ENCODE peak calls at places on chromosomes 3 and 15, in seven cellular contexts. I is GM12891, A is esophagus muscularis mucosa, U is transverse colon, P is suprapubic skin, J is breast epithelium, E is HCT116. W is an unnamed sample.

GRCh38 chr3:155010416-155010815 is 69.7 kb upstream of the MME start:
- DNase-seq in E (no peak), U (no peak), P (no peak), I (no peak), A (no peak), J (no peak), W (no peak)

GRCh38 chr3:194231840-194232832 is 96.2 kb downstream of the HES1 start:
- DNase-seq in I (no peak), U (no peak), A (no peak), P (no peak), J (peak), E (no peak), W (no peak)

GRCh38 chr3:111846717-111847116 is 12.3 kb upstream of the PHLDB2 start:
- DNase-seq in I (no peak), E (no peak), P (no peak), U (no peak), A (no peak), J (no peak), W (no peak)

GRCh38 chr15:99928429-99928981 is 195.3 kb upstream of the LYSMD4 start:
- DNase-seq in I (peak), E (peak), J (peak), A (peak), U (peak), P (peak), W (peak)

GRCh38 chr15:84736375-84736774 is 12.0 kb upstream of the ZNF592 start:
- DNase-seq in A (no peak), P (peak), U (peak), E (no peak), I (no peak), J (no peak), W (no peak)

GRCh38 chr15:41958002-41958420 is 14.3 kb downstream of the EHD4 start:
- DNase-seq in J (no peak), U (no peak), I (no peak), A (no peak), P (no peak), E (no peak), W (no peak)

GRCh38 chr3:139213936-139214335 is 129.9 kb upstream of the MRPS22 start:
- DNase-seq in P (no peak), A (peak), J (no peak), I (no peak), U (no peak), E (no peak), W (no peak)

GRCh38 chr3:71047616-71048531 is 535.7 kb downstream of the FOXP1 start:
- DNase-seq in J (no peak), P (no peak), I (no peak), U (no peak), A (peak), E (no peak), W (no peak)

GRCh38 chr15:73403171-73403570 is 34.4 kb upstream of the HCN4 start:
- DNase-seq in U (no peak), E (no peak), J (no peak), A (no peak), P (no peak), I (no peak), W (no peak)

GRCh38 chr15:63466378-63467192 is 37.8 kb upstream of the USP3 start:
- DNase-seq in U (no peak), E (peak), J (no peak), A (no peak), I (peak), P (no peak), W (peak)

GRCh38 chr3:162141232-162141631 is 644.6 kb downstream of the OTOL1 start:
- DNase-seq in U (no peak), J (no peak), I (no peak), E (no peak), P (no peak), A (no peak), W (no peak)

GRCh38 chr3:41159581-41160189 is 39.6 kb upstream of the CTNNB1 start:
- DNase-seq in P (no peak), I (no peak), E (peak), A (no peak), U (peak), J (no peak), W (no peak)

GRCh38 chr3:25097023-25097422 is 331.0 kb upstream of the RARB start:
- DNase-seq in J (no peak), U (no peak), I (no peak), A (no peak), E (no peak), P (no peak), W (no peak)

GRCh38 chr3:60703956-60704736 is 547.1 kb downstream of the FHIT start:
- DNase-seq in A (no peak), J (no peak), U (no peak), I (no peak), E (no peak), P (no peak), W (no peak)

GRCh38 chr3:8624612-8625011 is 20.0 kb downstream of the SSUH2 start:
- DNase-seq in U (no peak), A (no peak), P (peak), E (no peak), J (no peak), I (no peak), W (no peak)

GRCh38 chr15:83276661-83277060 is 7.8 kb downstream of the BNC1 start:
- DNase-seq in A (peak), J (no peak), E (no peak), I (no peak), U (no peak), P (no peak), W (no peak)

GRCh38 chr3:156665296-156665695 is 9.1 kb upstream of the TIPARP start:
- DNase-seq in I (no peak), E (no peak), J (no peak), P (no peak), U (no peak), A (no peak), W (no peak)

GRCh38 chr3:171976526-171976925 is 62.9 kb upstream of the FNDC3B start:
- DNase-seq in J (no peak), I (no peak), E (no peak), A (no peak), U (no peak), P (no peak), W (peak)

GRCh38 chr3:105365536-105366301 is 990 bp upstream of the ALCAM start:
- DNase-seq in J (no peak), E (no peak), A (no peak), P (peak), I (no peak), U (no peak), W (no peak)

GRCh38 chr3:113574213-113574612 is 41.9 kb downstream of the SIDT1 start:
- DNase-seq in A (peak), E (no peak), I (no peak), U (no peak), P (no peak), J (no peak), W (no peak)

GRCh38 chr3:194984026-194984425 is 286.9 kb downstream of the XXYLT1 start:
- DNase-seq in J (peak), A (no peak), P (no peak), I (no peak), U (no peak), E (no peak), W (no peak)

GRCh38 chr3:149466192-149466591 is 8.3 kb upstream of the TM4SF4 start:
- DNase-seq in A (no peak), I (no peak), E (no peak), U (no peak), J (no peak), P (no peak), W (no peak)

GRCh38 chr3:18758047-18758704 is 333.0 kb upstream of the SATB1 start:
- DNase-seq in A (no peak), U (peak), I (no peak), P (no peak), E (peak), J (peak), W (peak)

GRCh38 chr15:62931650-62932049 is 110.9 kb upstream of the TPM1 start:
- DNase-seq in P (no peak), A (no peak), U (no peak), I (no peak), J (no peak), E (no peak), W (no peak)

GRCh38 chr3:31157028-31157694 is 262.7 kb upstream of the GADL1 start:
- DNase-seq in A (no peak), P (no peak), E (no peak), I (peak), J (no peak), U (no peak), W (no peak)

DNA sequence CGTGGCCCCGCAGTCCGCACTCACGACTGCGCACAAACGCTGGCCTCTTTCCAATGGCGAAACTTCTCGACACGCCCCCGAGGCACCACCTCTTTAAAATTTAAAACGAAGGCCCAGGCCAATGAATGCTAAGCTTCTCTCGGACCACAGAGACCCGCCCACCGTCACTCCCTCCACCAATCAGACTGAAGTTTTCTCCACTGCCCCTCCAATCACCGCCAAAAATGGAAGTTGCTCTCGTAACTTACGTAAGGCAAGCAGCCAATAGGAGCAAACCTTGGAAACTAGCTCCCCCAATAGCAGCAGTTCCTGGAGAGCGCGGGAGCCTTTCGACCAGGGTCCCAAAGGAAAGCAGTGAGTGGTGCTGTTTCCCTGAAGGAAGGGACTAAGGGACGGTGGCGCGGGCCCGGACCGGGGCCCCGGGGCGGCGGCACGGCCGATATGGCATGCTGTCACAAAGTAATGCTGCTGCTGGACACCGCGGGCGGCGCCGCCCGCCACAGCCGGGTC is at the start of gene TICRR:
- DNase-seq in A (peak), P (peak), J (peak), E (peak), I (peak), U (peak), W (peak)
- TF ChIP-seq POLR2AphosphoS5 in A (peak), P (peak), J (peak), E (peak), I (no peak), U (peak), W (peak)

DNA sequence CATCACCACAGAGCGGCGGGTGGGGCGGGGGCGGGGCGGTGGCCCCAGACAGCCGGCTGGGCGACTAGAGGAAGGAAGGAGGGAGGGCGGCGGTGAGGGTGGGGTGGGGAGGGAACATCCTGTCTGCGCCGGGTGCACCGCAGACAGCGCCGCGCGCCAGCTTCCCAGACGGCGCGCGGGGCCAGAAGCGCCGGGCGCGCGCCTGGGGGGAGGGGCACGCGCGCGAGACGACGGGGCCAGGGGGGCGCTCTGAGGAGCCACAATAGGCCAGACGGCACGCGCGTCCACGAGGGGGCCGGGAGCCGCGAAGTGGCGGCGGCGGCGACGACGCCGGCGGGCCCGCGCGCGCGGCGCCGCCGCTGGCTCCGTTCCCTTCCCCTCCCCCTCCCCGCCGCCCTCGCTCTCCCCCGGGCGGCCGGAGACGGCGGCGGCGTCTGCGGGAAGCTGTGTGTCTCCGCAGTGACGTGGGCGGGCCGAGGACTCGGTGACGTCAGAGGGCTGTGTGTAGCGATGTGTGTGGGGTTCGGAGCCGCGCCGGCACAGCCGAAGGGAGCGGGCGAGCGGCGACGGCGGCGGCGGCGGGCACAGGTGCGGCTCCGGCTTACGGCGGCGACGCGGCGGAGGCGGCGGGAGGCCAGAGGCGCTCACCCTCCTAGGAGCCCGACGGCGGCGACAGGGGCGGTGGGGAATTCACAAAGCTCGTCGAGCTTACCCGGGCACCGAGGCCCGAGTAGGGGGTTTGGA is at the start of gene SKIL:
- DNase-seq in U (peak), A (peak), E (peak), P (peak), I (peak), J (peak), W (peak)
- TF ChIP-seq POLR2AphosphoS5 in U (peak), A (peak), E (peak), P (no peak), I (peak), J (peak), W (peak)

DNA sequence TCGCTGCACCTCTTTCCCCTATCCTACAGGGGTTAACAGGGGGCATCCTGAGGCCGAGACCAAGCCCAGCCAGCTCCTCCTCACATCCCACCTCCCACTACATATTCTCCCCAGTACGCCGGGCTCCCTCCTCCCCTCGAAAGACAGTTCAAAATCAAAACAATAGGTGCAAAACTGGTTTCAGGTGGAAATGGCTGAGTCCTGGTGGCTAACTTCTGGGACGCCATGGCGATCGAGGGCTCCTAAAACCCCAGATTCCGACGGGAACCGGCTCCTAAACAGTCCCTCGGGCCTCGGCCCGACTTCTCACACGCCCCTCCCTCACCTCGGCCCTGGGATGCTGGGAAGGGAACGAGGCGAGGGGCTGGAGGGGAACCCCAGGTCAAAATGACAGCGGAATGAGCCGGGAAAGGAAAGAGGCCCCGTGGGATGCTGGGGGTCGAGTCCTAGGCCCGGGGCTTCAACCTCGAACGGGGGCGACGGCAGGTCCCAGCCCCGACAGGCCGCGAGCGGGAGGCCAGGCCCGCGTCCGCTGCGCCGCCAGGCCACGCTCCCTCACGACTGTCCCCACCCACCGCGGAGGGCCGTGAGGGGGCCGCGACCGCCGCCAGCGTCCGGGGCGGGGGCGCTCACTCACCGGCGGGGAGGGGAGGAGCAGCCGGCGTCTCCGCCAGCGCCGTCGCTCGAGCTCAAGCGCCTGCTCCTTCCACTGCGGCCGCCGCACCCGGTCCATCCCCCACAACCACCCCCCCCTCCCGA is 475 bp downstream of the TMCC1 start:
- DNase-seq in P (peak), A (peak), J (peak), E (no peak), U (peak), I (peak), W (no peak)
- TF ChIP-seq POLR2AphosphoS5 in P (no peak), A (peak), J (peak), E (no peak), U (no peak), I (peak), W (no peak)

DNA sequence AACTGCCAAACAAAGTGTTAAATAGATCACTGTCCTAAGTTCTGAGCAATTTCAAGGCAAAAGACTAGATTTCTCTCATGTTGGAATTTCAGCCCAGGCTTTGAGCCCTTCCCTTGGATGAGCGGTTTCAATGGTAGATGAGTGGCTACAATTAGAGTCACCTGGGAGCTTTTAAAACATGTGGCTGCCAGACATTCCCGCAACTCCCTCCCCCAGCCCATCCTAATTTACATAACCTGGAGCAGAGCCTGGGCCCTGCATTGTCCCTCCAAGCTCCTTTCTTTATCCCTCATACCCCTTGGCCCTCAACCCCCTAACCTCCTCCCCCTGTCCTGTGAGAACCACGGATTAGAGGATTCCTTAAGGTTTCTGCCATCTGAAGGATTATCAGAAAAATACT is 357.5 kb upstream of the UMPS start:
- DNase-seq in A (no peak), P (no peak), I (no peak), U (no peak), J (no peak), E (no peak), W (no peak)
- TF ChIP-seq POLR2AphosphoS5 in A (no peak), P (no peak), I (no peak), U (no peak), J (no peak), E (no peak), W (no peak)

DNA sequence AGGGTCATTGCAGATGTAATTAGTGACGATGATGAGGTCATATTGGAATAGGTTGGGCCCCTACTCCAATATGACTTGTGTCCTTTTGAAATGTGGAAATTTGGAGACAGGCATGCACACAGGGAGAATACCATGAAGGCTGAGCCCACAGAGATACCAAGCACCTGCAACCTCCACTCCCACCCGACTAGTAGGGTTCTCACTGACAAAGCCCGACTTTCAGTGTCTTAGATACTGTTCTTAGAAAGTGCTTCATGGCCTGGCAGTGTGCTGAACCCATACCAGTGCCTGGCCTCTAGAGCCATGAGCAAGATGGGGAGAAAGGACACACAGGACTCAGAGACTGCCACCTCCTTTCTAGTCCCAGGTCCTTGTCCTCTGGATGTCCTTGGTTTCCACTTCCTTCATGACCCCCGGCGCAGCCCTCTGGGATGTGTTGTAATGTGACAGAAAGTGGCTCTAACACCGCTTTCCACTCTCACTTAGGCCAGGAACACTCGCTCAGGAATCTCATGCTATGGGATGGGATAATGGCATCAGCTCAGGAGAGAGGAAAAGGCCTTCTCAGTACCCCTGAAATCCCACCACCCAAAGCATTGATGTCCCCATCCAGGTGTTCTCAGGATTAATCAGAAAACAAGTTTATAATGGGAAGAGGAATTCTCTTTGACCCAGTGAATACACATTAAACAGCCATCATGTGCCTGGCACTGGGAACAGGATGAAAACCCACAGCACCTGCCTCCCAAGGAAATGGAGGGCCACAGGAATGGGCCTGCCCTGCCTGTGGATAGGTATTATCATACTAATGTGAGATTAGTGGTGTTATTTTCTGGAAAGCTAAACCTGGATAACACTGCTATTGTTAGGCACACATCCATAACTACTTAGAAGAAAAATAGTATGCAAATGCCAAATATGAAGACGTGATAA is 59.9 kb downstream of the RPL39L start:
- DNase-seq in J (no peak), E (no peak), A (no peak), P (no peak), I (no peak), U (no peak), W (no peak)
- TF ChIP-seq POLR2AphosphoS5 in J (no peak), E (no peak), A (no peak), P (no peak), I (peak), U (no peak), W (no peak)

GRCh38 chr3:196048922-196049566 is 32.8 kb downstream of the TFRC start:
- DNase-seq in U (no peak), I (no peak), E (no peak), A (no peak), J (no peak), P (no peak), W (no peak)
- TF ChIP-seq POLR2AphosphoS5 in U (no peak), I (no peak), E (no peak), A (no peak), J (no peak), P (no peak), W (no peak)

W was measured in HL-60.